ENCODE peak calls at places on chromosomes 11 and 22, in ten cellular contexts. E is activated CD4-positive, alpha-beta T cell treated with anti-CD3 and anti-CD28 coated beads, Interleukin-2, amount 10 ng/mL, durations not matched to agents 7 days and 5 days; X is activated CD8-positive, alpha-beta memory T cell treated with anti-CD3 and anti-CD28 coated beads, Interleukin-2, amount 50 U/mL, for 4 hours; M is NCI-H345; G is astrocyte of the hippocampus; F is H54; D is Peyer's patch; V is retina; P is stimulated activated CD4-positive, alpha-beta T cell treated with anti-CD3 and anti-CD28 coated beads, Interleukin-2, amount 100 ng/mL, for 4 hours; U is cardiac muscle cell. L is an unnamed sample.

GRCh38 chr11:97557399-97557798 is 1167.6 kb downstream of the JRKL start:
- DNase-seq in E (no peak), X (no peak), M (no peak), G (no peak), F (no peak), D (no peak), V (no peak), P (no peak), U (peak), L (no peak)

GRCh38 chr11:130631119-130631518 is 182.7 kb downstream of the ADAMTS15 start:
- DNase-seq in E (no peak), X (no peak), M (no peak), G (peak), F (peak), D (no peak), V (no peak), P (no peak), U (peak), L (no peak)

GRCh38 chr11:8649361-8649760 is 33.1 kb downstream of the TRIM66 start:
- DNase-seq in E (no peak), X (no peak), M (no peak), G (peak), F (peak), D (no peak), V (no peak), P (no peak), U (peak), L (no peak)

GRCh38 chr11:93089474-93090102 is 108.2 kb downstream of the SLC36A4 start:
- DNase-seq in E (peak), X (no peak), M (peak), G (peak), F (no peak), D (no peak), V (peak), P (no peak), U (peak), L (no peak)

GRCh38 chr11:64007629-64008282 is 21.5 kb downstream of the OTUB1 start:
- DNase-seq in E (no peak), X (no peak), M (no peak), G (peak), F (no peak), D (no peak), V (peak), P (no peak), U (peak), L (peak)

GRCh38 chr11:46277623-46278386 is at the start of gene CREB3L1:
- DNase-seq in E (no peak), X (no peak), M (no peak), G (no peak), F (no peak), D (no peak), V (peak), P (no peak), U (peak), L (no peak)

GRCh38 chr11:134200688-134201087 is 23.1 kb downstream of the NCAPD3 start:
- DNase-seq in E (no peak), X (no peak), M (no peak), G (no peak), F (no peak), D (no peak), V (no peak), P (no peak), U (no peak), L (no peak)

GRCh38 chr22:29710922-29711593 is 8.7 kb upstream of the CABP7 start:
- DNase-seq in E (no peak), X (no peak), M (no peak), G (peak), F (peak), D (no peak), V (no peak), P (no peak), U (no peak), L (peak)

GRCh38 chr11:118201966-118202365 is 22.8 kb downstream of the JAML start:
- DNase-seq in E (no peak), X (no peak), M (no peak), G (no peak), F (no peak), D (no peak), V (no peak), P (no peak), U (no peak), L (no peak)

L was measured in SJCRH30.